ENCODE peak calls at places on chromosome 4, in ten cellular contexts. S is NCI-H2171; Z is left cardiac atrium; M is HS-5; D is COR-L47; F is stimulated activated naive B cell treated with anti-CD40 and anti-IgM and Interleukin-4, amounts not matched to agents 10 μg/mL and 1 μg/mL and 100 μg/mL, for 72 hours; J is activated CD8-positive, alpha-beta memory T cell treated with anti-CD3 and anti-CD28 coated beads for 24 hours; U is T-helper 17 cell; B is mesothelial cell of epicardium; T is tibial artery. X is an unnamed sample.

GRCh38 chr4:10096201-10096975 is 20.2 kb downstream of the WDR1 start:
- DNase-seq in B (no peak), Z (peak; percentile 82), S (no peak), F (peak; percentile 71), D (no peak), U (peak; percentile 44), J (peak; percentile 90), T (peak; percentile 88), M (peak; percentile 75), X (peak; percentile 69)

GRCh38 chr4:181854142-181854541 is 389.1 kb upstream of the TENM3 start:
- DNase-seq in D (no peak), F (no peak), U (no peak), T (no peak), M (no peak), B (no peak), S (no peak), J (no peak), Z (no peak), X (no peak)

GRCh38 chr4:157222764-157223145 is 2.2 kb downstream of the GRIA2 start:
- DNase-seq in S (no peak), M (no peak), T (no peak), F (no peak), B (no peak), Z (no peak), U (no peak), J (no peak), D (no peak), X (no peak)

GRCh38 chr4:25174674-25175073 is 14.4 kb upstream of the SEPSECS start:
- DNase-seq in M (no peak), T (no peak), D (no peak), U (no peak), B (no peak), J (no peak), S (no peak), F (no peak), Z (no peak), X (no peak)

GRCh38 chr4:183349673-183350072 is 27.4 kb upstream of the CLDN24 start:
- DNase-seq in F (no peak), B (no peak), J (no peak), U (no peak), Z (no peak), M (no peak), S (no peak), T (no peak), D (no peak), X (no peak)

GRCh38 chr4:187103351-187103750 is 379.7 kb upstream of the FAT1 start:
- DNase-seq in F (no peak), U (no peak), J (no peak), Z (no peak), S (peak; percentile 12), B (no peak), D (peak; percentile 24), T (no peak), M (no peak), X (no peak)

GRCh38 chr4:145679991-145680455 is at the start of gene C4orf51:
- DNase-seq in D (peak; percentile 71), Z (no peak), M (peak; percentile 2), S (no peak), U (no peak), F (no peak), B (no peak), T (no peak), J (no peak), X (no peak)

GRCh38 chr4:5865896-5866599 is 26.8 kb downstream of the CRMP1 start:
- DNase-seq in U (no peak), Z (no peak), B (no peak), S (no peak), F (no peak), M (no peak), J (no peak), T (no peak), D (no peak), X (no peak)